ENCODE peak calls at places on chromosomes 6 and 20, in six cellular contexts. F is SK-N-SH, U is HCT116, N is GM12878, K is H1, L is HepG2. J is an unnamed sample.

GRCh38 chr6:44659676-44660170 is 272.2 kb downstream of the CDC5L start:
- DNase-seq in F (no peak), U (no peak), K (no peak), L (no peak), N (no peak), J (no peak)

GRCh38 chr20:50655325-50655880 is 35.9 kb downstream of the RIPOR3 start:
- DNase-seq in U (no peak), L (no peak), N (no peak), K (no peak), F (peak), J (no peak)

GRCh38 chr20:62641749-62642665 is at the start of gene SLCO4A1:
- DNase-seq in L (peak), U (peak), N (no peak), K (no peak), F (peak), J (peak)

GRCh38 chr6:42821846-42822245 is 40.0 kb downstream of the BICRAL start:
- DNase-seq in N (no peak), F (no peak), L (no peak), U (no peak), K (no peak), J (no peak)

GRCh38 chr20:61874421-61875068 is 191.1 kb downstream of the TAF4 start:
- DNase-seq in L (peak), N (no peak), U (peak), K (peak), F (no peak), J (peak)

GRCh38 chr6:39215640-39216158 is 13.6 kb downstream of the KCNK5 start:
- DNase-seq in L (no peak), K (no peak), U (no peak), F (no peak), N (no peak), J (no peak)

GRCh38 chr6:63963756-63964315 is 328.2 kb downstream of the PHF3 start:
- DNase-seq in K (no peak), F (no peak), N (no peak), L (no peak), U (no peak), J (no peak)

GRCh38 chr6:3746119-3746691 is 5.3 kb downstream of the PXDC1 start:
- DNase-seq in U (no peak), L (no peak), K (no peak), F (no peak), N (peak), J (no peak)

GRCh38 chr6:29489286-29489685 is 1.5 kb upstream of the MAS1L start:
- DNase-seq in N (no peak), F (no peak), K (no peak), L (no peak), U (no peak), J (no peak)

GRCh38 chr6:131597448-131597847 is 24.4 kb downstream of the ARG1 start:
- DNase-seq in F (peak), U (no peak), L (peak), K (no peak), N (no peak), J (peak)

GRCh38 chr6:44180406-44180805 is 21.8 kb downstream of the CAPN11 start:
- DNase-seq in K (no peak), F (no peak), U (no peak), L (no peak), N (no peak), J (no peak)

GRCh38 chr20:62502496-62503095 is 26.8 kb upstream of the GATA5 start:
- DNase-seq in K (no peak), L (no peak), N (no peak), U (no peak), F (no peak), J (no peak)

GRCh38 chr6:110858562-110859214 is 15.9 kb upstream of the AMD1 start:
- DNase-seq in N (no peak), F (no peak), L (no peak), U (no peak), K (no peak), J (no peak)

GRCh38 chr6:2744206-2744771 is 6.4 kb downstream of the MYLK4 start:
- DNase-seq in K (no peak), N (no peak), L (no peak), U (no peak), F (peak), J (peak)

DNA sequence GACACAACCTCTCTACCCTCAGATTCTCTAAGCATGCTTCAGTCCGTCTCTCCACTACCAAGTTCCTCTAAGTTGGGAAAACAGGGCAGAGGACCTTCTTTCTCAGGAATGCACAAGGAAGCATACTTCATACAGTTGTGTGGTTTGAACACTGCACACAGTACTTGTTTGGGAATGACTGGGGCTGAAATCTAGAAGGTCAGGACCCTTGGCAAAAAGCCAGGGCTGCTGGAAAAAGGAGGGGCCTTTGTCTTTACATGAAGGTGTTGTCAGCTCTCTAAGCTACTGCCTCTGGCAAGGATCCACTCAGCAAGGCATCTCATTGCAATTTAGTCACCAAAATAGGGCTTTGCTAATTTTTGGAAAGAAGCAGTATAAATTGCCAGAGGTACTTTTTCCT is 20.7 kb upstream of the HEY2 start:
- DNase-seq in L (no peak), F (no peak), K (no peak), U (no peak), N (no peak), J (no peak)
- TF ChIP-seq JUND in L (no peak), F (no peak), K (no peak), U (no peak), N (no peak), J (no peak)

DNA sequence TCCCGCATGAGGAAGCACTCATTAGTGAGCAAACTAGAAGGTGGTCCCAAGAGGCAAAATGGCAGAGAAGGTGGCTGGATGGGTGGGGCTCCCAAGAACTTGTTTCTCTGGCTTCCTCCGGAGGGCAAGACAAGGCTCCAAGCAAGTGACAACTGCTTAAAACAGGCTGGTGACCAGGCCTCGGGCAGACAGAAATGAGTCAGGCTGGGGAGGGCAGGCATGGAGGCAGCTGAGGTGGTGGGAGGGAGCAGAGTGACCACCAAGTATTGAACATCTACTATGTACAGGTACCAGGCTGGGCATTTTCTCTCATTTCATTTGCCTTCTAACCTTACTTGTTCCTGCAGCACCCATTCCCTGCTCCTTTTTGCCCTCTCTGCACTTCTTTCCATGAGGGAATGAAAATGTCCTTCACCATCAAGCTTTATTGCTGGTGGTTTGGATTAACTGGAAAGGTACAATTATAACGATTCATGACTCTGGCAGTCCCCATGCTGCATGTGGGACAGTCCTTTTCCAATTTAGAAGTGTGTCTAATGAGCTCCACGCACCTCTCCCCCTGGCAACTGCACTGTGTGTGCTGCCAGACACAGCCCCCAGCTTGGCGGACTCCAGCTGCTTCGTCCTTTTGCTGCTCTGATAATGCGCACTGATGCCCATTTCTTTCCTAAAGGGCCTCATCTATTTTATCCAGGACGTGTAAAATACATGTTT is 33.2 kb downstream of the TNXB start:
- DNase-seq in U (no peak), K (no peak), F (no peak), N (no peak), L (no peak), J (no peak)
- TF ChIP-seq JUND in U (no peak), K (no peak), F (no peak), N (no peak), L (no peak), J (no peak)

GRCh38 chr20:41872986-41873385 is 254.8 kb upstream of the CHD6 start:
- DNase-seq in N (no peak), F (no peak), L (no peak), U (no peak), K (no peak), J (no peak)

GRCh38 chr20:41871063-41871462 is 252.9 kb upstream of the CHD6 start:
- DNase-seq in F (no peak), N (no peak), L (no peak), U (no peak), K (no peak), J (no peak)

GRCh38 chr20:41865938-41866337 is 247.8 kb upstream of the CHD6 start:
- DNase-seq in L (no peak), K (no peak), U (no peak), F (no peak), N (no peak), J (no peak)

GRCh38 chr20:41869261-41869660 is 251.1 kb upstream of the CHD6 start:
- DNase-seq in L (no peak), N (no peak), F (no peak), K (no peak), U (no peak), J (no peak)
- TF ChIP-seq JUND in L (no peak), N (no peak), F (no peak), K (no peak), U (no peak), J (no peak)

GRCh38 chr20:37414133-37414532 is 68.2 kb downstream of the SRC start:
- DNase-seq in F (no peak), L (no peak), U (no peak), N (no peak), K (no peak), J (no peak)
- TF ChIP-seq JUND in F (no peak), L (no peak), U (no peak), N (no peak), K (no peak), J (no peak)

GRCh38 chr6:81981812-81982211 is 229.3 kb upstream of the TENT5A start:
- DNase-seq in K (no peak), F (no peak), L (no peak), N (no peak), U (peak), J (no peak)

GRCh38 chr6:81979767-81980166 is 227.3 kb upstream of the TENT5A start:
- DNase-seq in N (no peak), L (no peak), U (no peak), K (no peak), F (no peak), J (no peak)

GRCh38 chr6:81978230-81978629 is 225.7 kb upstream of the TENT5A start:
- DNase-seq in N (no peak), K (no peak), U (no peak), L (no peak), F (no peak), J (no peak)

GRCh38 chr6:81979329-81979728 is 226.8 kb upstream of the TENT5A start:
- DNase-seq in L (no peak), N (no peak), K (no peak), U (no peak), F (no peak), J (no peak)

DNA sequence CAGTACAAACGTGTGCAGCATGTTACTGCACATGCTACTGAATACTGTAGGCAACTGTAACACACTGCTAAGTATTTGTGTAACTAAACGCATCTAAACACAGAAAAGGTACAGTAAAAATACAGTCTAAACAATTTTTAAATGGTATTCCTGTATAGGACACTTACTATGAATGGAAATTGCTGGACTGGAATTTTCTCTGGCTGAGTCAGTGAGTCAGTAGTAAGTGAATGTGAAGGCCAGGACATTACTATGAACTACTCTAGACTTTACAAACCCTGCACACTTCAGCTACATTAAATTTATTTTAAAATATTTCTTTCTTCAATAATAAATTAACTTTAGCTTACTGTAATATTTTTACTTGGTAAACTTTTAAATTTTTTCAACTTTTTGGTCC is 225.0 kb upstream of the TENT5A start:
- DNase-seq in U (no peak), K (no peak), L (no peak), F (no peak), N (no peak), J (no peak)
- TF ChIP-seq JUND in U (no peak), K (no peak), L (no peak), F (peak), N (no peak), J (no peak)

GRCh38 chr6:53805725-53806124 is 10.9 kb downstream of the LRRC1 start:
- DNase-seq in L (no peak), K (no peak), U (no peak), F (no peak), N (no peak), J (no peak)

GRCh38 chr6:53803081-53803860 is 8.5 kb downstream of the LRRC1 start:
- DNase-seq in U (no peak), F (no peak), K (no peak), N (no peak), L (no peak), J (no peak)

GRCh38 chr6:53808302-53808881 is 13.6 kb downstream of the LRRC1 start:
- DNase-seq in U (no peak), N (no peak), K (no peak), L (no peak), F (no peak), J (no peak)

GRCh38 chr6:53802582-53802981 is 7.8 kb downstream of the LRRC1 start:
- DNase-seq in L (no peak), N (no peak), F (no peak), U (no peak), K (no peak), J (no peak)

DNA sequence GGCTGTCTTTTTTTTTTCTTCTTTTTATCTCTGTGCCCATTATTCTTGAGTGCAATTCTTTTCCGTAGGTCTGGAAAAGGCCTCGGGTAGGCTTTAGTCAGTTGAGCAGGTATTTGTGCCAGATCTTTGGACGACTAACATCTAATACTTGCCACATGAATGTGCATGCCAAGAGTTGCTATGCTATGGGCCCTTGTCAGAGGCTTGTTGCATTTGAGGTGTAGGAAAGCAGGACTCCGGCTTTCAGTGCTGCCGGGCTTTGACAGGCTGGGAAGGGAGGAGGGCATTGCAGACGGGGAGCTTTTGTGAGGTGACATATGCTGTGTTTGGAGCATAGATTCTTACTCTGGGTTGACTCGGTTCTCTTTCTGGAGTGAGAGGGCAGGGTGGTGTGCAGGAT is 10.2 kb downstream of the LRRC1 start:
- DNase-seq in L (no peak), K (no peak), F (no peak), N (no peak), U (no peak), J (no peak)
- TF ChIP-seq JUND in L (no peak), K (no peak), F (no peak), N (no peak), U (no peak), J (no peak)

GRCh38 chr20:41031243-41031619 is 2.6 kb downstream of the TOP1 start:
- DNase-seq in U (no peak), K (no peak), N (no peak), L (no peak), F (no peak), J (no peak)

GRCh38 chr20:41027872-41028358 is 707 bp upstream of the TOP1 start:
- DNase-seq in U (no peak), F (no peak), N (no peak), L (no peak), K (no peak), J (no peak)

GRCh38 chr20:41028359-41029149 is at the start of gene TOP1:
- DNase-seq in L (peak), U (peak), F (peak), N (peak), K (peak), J (peak)

GRCh38 chr20:41030536-41031242 is 2.1 kb downstream of the TOP1 start:
- DNase-seq in F (no peak), L (peak), K (no peak), U (no peak), N (no peak), J (no peak)

DNA sequence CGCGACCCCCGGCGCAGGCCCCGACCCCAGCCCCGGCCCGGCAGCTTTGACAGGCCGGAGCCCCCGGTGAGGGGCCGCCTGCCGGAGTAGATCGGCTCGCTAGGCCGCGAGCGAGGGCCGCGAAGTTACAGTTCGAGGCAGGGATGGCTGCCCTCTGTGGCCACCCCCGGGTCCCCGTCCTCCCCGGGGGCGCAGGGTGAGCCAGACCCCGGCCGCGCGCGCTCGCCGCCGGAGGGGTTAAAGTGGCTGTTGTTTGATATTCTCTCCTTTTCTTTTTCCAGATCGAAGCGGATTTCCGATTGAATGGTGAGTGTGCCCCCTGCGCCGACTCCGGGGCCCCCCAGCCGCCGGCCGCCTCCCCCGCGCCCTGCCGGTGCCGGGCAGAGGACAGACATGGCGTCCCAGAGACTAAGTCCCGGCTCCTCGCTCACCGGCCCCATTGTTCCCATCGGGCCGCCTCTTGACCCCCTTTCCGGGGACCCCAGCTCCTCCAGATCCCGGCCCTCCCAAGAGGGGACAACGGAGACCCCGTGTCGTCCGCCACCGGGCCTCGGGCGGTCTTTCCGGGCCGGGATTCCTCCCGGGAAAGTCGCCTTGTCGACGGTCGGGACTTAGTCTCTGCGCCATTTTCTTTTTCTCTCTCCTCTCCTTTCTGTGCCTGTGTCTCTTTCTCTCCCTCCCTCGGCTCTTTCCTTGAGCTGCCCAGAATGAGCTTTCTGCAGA is 689 bp downstream of the TOP1 start:
- DNase-seq in U (no peak), F (peak), K (no peak), L (no peak), N (no peak), J (peak)
- TF ChIP-seq JUND in U (no peak), F (no peak), K (no peak), L (no peak), N (no peak), J (no peak)